ENCODE peak calls at places on chromosomes 4 and X, in six cellular contexts. B is left ventricle myocardium superior, L is SHP77 treated with DMSO at 0.1 percent for 48 hours, O is choroid plexus epithelial cell, D is putamen, W is stomach. Y is an unnamed sample.
A peak's percentile ranks its signal among the peaks of the same experiment; 100 is the strongest.

GRCh38 chrX:78168065-78168464 is 28.6 kb upstream of the TAF9B start:
- DNase-seq in B (no peak), D (no peak), W (no peak), O (peak; percentile 2), L (no peak), Y (no peak)

GRCh38 chr4:12548678-12549077 is 935.5 kb downstream of the RAB28 start:
- DNase-seq in O (no peak), B (no peak), W (no peak), D (no peak), L (no peak), Y (no peak)

GRCh38 chr4:89024051-89024675 is 32.8 kb downstream of the FAM13A start:
- DNase-seq in D (peak; percentile 69), W (peak; percentile 59), O (peak; percentile 90), L (peak; percentile 32), B (no peak), Y (peak; percentile 92)

GRCh38 chr4:34091451-34091850 is 2152.9 kb downstream of the ARAP2 start:
- DNase-seq in D (no peak), W (no peak), B (no peak), L (no peak), O (peak; percentile 65), Y (no peak)

GRCh38 chrX:10759400-10759799 is 139.0 kb upstream of the MID1 start:
- DNase-seq in B (no peak), O (no peak), L (no peak), W (no peak), D (no peak), Y (no peak)

GRCh38 chr4:169485084-169485483 is 127.3 kb downstream of the NEK1 start:
- DNase-seq in W (no peak), B (no peak), D (no peak), O (no peak), L (no peak), Y (peak; percentile 34)

GRCh38 chr4:171880136-171880535 is 66.9 kb downstream of the GALNTL6 start:
- DNase-seq in O (peak; percentile 97), B (no peak), L (no peak), W (no peak), D (no peak), Y (peak; percentile 79)

GRCh38 chrX:130173190-130173895 is 1.6 kb downstream of the RAB33A start:
- DNase-seq in D (no peak), B (no peak), W (no peak), L (no peak), O (peak; percentile 84), Y (peak; percentile 78)

GRCh38 chrX:38879631-38880220 is 78.5 kb downstream of the MID1IP1 start:
- DNase-seq in L (peak; percentile 45), O (no peak), D (no peak), W (peak; percentile 32), B (peak; percentile 57), Y (no peak)

GRCh38 chrX:128439159-128439558 is 387.0 kb upstream of the ACTRT1 start:
- DNase-seq in D (no peak), L (no peak), B (no peak), W (no peak), O (no peak), Y (no peak)

GRCh38 chr4:10259976-10260375 is 143.4 kb upstream of the WDR1 start:
- DNase-seq in B (no peak), W (no peak), L (no peak), D (no peak), O (no peak), Y (no peak)

GRCh38 chr4:22471999-22472434 is 43.8 kb downstream of the ADGRA3 start:
- DNase-seq in W (no peak), B (no peak), D (no peak), O (no peak), L (no peak), Y (no peak)

GRCh38 chrX:122244080-122244479 is 940.0 kb upstream of the GRIA3 start:
- DNase-seq in D (no peak), B (no peak), O (no peak), L (no peak), W (no peak), Y (no peak)

GRCh38 chr4:143564472-143564871 is 51.0 kb downstream of the SMARCA5 start:
- DNase-seq in B (no peak), W (no peak), L (no peak), O (no peak), D (no peak), Y (no peak)

GRCh38 chrX:6002056-6002455 is 226.6 kb downstream of the NLGN4X start:
- DNase-seq in D (no peak), B (no peak), L (no peak), W (no peak), O (no peak), Y (no peak)

GRCh38 chrX:23008431-23009099 is 8.8 kb downstream of the DDX53 start:
- DNase-seq in W (no peak), O (peak; percentile 57), L (no peak), D (peak; percentile 5), B (no peak), Y (peak; percentile 21)

GRCh38 chr4:80112236-80112635 is 39.2 kb upstream of the ANTXR2 start:
- DNase-seq in B (peak; percentile 45), D (no peak), L (no peak), O (peak; percentile 22), W (no peak), Y (peak; percentile 74)

Y was measured in adipocyte.